ENCODE peak calls at places on chromosomes 2 and 18, in four cellular contexts. H, B, A and N are unnamed samples.
A peak's percentile ranks its signal among the peaks of the same experiment; 100 is the strongest.

GRCh38 chr2:127106998-127107621 is at the start of gene BIN1:
- DNase-seq in H (peak; percentile 84), A (peak; percentile 90), B (peak; percentile 86), N (peak; percentile 82)

GRCh38 chr2:42086500-42086953 is 38.7 kb downstream of the PKDCC start:
- DNase-seq in B (peak; percentile 48), H (peak; percentile 60), A (peak; percentile 32), N (no peak)

GRCh38 chr2:222861411-222862067 is 703 bp downstream of the ACSL3 start:
- DNase-seq in H (no peak), A (peak; percentile 55), B (peak; percentile 24), N (peak; percentile 22)

GRCh38 chr18:22829781-22830180 is 103.3 kb upstream of the RBBP8 start:
- DNase-seq in A (no peak), H (no peak), B (no peak), N (no peak)

GRCh38 chr18:35458271-35458670 is 39.5 kb downstream of the INO80C start:
- DNase-seq in H (no peak), B (no peak), A (no peak), N (no peak)

GRCh38 chr2:224650815-224651439 is 65.2 kb downstream of the CCDC195 start:
- DNase-seq in A (no peak), B (peak; percentile 10), H (peak; percentile 58), N (no peak)

GRCh38 chr2:152730591-152731333 is 12.3 kb downstream of the ARL6IP6 start:
- DNase-seq in B (no peak), H (peak; percentile 39), A (no peak), N (no peak)

GRCh38 chr18:76621782-76622495 is 126.9 kb upstream of the ZNF516 start:
- DNase-seq in A (no peak), B (no peak), H (peak; percentile 39), N (no peak)

DNA sequence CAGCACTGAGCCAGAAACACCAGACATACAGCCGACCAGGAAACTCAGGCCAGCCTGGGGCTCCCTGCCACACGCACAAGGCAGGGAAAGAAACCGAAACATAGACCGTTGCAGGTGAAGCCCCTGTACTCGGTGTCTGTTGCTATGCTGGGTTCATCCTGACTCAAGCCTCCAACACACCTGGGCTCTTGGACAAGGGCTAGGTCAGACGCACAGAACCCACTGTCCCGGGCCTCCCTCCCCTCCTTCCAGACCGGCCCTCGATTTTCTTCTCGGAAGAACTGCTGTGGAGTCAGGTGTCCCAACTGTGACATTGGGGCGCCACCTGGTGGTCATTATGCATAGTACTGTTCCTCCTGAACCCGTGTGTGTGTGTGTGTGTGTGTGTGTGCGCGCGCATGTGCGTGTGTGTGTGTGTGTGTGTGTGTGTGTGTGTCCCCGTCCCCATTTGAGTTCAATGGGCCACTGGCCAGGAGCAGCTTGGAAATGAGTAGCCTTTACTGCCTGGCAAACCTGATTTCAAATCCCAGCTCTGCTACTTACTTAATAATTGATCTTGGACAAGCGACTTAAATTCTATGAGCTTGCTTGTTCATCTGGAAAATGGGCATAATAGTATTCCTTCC is 55.4 kb upstream of the GLI2 start:
- DNase-seq in H (peak; percentile 87), A (peak; percentile 83), B (peak; percentile 81), N (peak; percentile 74)
- H3K4me3 ChIP-seq in H (no peak overlapping the region), A (no peak overlapping the region), B (no peak overlapping the region), N (no peak overlapping the region)

GRCh38 chr2:12818416-12819097 is 101.8 kb downstream of the TRIB2 start:
- DNase-seq in H (no peak), A (no peak), B (no peak), N (peak; percentile 34)

GRCh38 chr2:12817870-12818269 is 101.1 kb downstream of the TRIB2 start:
- DNase-seq in H (no peak), A (no peak), B (no peak), N (no peak)

GRCh38 chr2:12819721-12820120 is 103.0 kb downstream of the TRIB2 start:
- DNase-seq in H (peak; percentile 89), A (no peak), B (no peak), N (no peak)

GRCh38 chr2:12816379-12817306 is 99.9 kb downstream of the TRIB2 start:
- DNase-seq in A (no peak), B (no peak), H (no peak), N (peak; percentile 68)

DNA sequence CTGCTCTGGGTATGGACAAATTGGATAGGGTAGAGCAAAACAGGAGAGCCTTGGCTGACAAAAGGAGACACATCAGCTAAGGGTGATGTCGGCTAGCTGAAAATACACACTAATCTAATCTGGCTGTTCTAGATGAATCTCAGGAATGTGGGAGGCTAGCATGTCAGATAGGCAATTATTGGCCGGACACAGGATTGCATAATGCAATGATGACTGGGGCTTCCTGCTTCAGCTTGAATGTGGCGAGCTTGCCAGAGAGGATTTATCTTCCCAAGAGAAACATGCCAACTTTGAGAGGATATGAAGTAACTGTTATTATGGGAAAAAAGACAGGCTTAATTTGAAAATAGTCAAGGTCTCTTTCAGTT is 102.3 kb downstream of the TRIB2 start:
- DNase-seq in B (peak; percentile 93), A (peak; percentile 83), H (peak; percentile 100), N (peak; percentile 100)
- H3K4me3 ChIP-seq in B (no peak overlapping the region), A (no peak overlapping the region), H (no peak overlapping the region), N (no peak overlapping the region)

DNA sequence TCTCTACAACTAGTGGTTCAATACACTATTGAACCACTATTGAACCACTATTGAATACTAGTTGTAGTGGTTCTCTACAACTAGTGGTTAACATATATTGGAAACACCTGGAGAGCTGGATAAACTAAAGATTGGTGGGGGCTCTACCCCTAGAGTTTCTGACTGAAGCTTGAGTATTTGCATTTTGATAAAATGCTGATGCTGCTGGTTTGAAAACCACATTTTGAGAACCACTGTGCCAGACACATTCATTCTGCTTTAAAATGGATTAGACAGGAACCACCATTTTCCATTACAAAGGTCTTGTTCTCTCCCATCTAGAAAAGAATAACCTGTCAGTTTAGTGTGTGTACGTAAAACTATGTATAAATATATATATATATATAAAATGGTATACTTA is 133.3 kb downstream of the TMEM247 start:
- DNase-seq in A (no peak), B (no peak), H (no peak), N (no peak)
- H3K4me3 ChIP-seq in A (no peak overlapping the region), B (no peak overlapping the region), H (no peak overlapping the region), N (no peak overlapping the region)

GRCh38 chr2:212958133-212958532 is 193.3 kb downstream of the IKZF2 start:
- DNase-seq in H (no peak), A (no peak), B (no peak), N (no peak)

GRCh38 chr2:212957624-212958023 is 193.8 kb downstream of the IKZF2 start:
- DNase-seq in A (no peak), B (no peak), H (no peak), N (no peak)

GRCh38 chr2:212958757-212959295 is 192.6 kb downstream of the IKZF2 start:
- DNase-seq in B (no peak), H (peak; percentile 51), A (no peak), N (no peak)

GRCh38 chr2:212956665-212957064 is 194.7 kb downstream of the IKZF2 start:
- DNase-seq in H (no peak), A (no peak), B (no peak), N (no peak)

DNA sequence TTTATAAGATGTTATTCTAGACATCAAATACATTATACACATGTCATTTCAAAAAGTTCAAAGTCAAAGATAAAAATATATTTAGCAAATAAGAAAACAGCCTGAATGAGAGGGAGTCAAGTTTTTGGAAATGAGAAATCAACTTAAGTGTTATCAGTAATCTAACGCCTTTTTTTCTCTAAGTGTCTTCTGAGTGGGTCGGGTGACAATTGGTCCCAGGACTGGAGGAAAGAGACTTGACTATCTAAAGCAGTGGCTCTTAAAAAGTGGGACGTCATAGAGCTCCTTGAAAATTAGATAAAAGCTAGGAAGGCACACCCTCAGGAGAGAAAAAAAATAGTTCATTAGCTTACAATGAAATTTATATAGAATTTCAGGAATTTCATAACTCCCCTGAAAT is 194.2 kb downstream of the IKZF2 start:
- DNase-seq in B (no peak), H (no peak), A (no peak), N (no peak)
- H3K4me3 ChIP-seq in B (no peak overlapping the region), H (no peak overlapping the region), A (no peak overlapping the region), N (no peak overlapping the region)

DNA sequence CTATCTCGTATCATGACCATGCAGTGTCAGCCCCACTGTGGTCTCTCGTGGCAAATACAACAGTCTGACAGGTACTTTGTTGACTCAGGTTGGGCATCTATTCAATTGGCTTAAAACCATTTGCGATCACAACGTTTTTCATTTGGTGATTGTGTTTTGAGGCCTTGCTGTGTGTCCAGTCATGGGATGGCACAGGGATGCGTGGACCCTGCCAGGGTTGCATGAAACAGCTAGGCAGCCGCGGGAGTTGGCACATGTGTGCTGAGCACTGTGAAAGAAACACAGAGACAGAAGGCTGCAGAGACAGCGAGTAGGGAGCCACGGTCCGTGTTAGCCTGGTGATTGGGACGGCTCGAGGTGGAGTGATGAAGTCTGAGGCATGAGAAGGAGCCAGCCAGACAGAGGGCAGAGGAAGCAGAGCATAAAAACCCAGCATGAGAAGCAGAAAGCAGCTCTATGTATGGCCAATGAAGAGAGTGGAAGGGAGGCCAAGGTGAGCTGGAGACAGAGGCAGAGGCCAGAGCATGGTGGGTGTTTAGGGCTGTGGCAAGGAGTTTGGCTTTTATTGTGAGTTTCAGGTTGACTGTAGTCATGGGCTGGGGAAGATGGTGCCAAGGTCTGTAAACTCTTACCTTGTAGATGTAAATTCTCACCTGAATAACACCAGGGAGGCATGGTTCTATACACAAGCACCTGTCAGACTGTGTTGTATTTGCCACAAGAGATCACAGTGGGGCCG is 31.8 kb upstream of the IL1R1 start:
- DNase-seq in A (no peak), B (no peak), H (no peak), N (no peak)
- H3K4me3 ChIP-seq in A (no peak overlapping the region), B (no peak overlapping the region), H (no peak overlapping the region), N (no peak overlapping the region)

GRCh38 chr2:237701859-237702370 is 74.5 kb downstream of the LRRFIP1 start:
- DNase-seq in B (no peak), H (no peak), A (no peak), N (no peak)
- H3K4me3 ChIP-seq in B (no peak overlapping the region), H (peak overlapping the region; percentile 13), A (no peak overlapping the region), N (no peak overlapping the region)